ENCODE peak calls at places on chromosomes 4 and X, in ten cellular contexts. One of them, this sample, is unnamed.
A peak's percentile ranks its signal among the peaks of the same experiment; 100 is the strongest.

GRCh38 chr4:174089711-174090110 is 193.8 kb downstream of the FBXO8 start:
- DNase-seq in GM23248: no peak
- DNase-seq in Caco-2: no peak
- DNase-seq in HepG2: no peak
- DNase-seq in thoracic aorta: no peak
- DNase-seq in hepatocyte: no peak
- DNase-seq in CD8-positive, alpha-beta T cell: no peak
- DNase-seq in uterus: no peak
- DNase-seq in NT2/D1: no peak
- DNase-seq in CD8-positive, alpha-beta memory T cell: no peak
- DNase-seq in this sample: no peak

GRCh38 chrX:69501433-69501832 is 2.7 kb upstream of the NALF2 start:
- DNase-seq in thoracic aorta: no peak
- DNase-seq in CD8-positive, alpha-beta memory T cell: no peak
- DNase-seq in GM23248: no peak
- DNase-seq in uterus: no peak
- DNase-seq in NT2/D1: peak; percentile 27
- DNase-seq in hepatocyte: no peak
- DNase-seq in CD8-positive, alpha-beta T cell: no peak
- DNase-seq in Caco-2: peak; percentile 69
- DNase-seq in HepG2: peak; percentile 52
- DNase-seq in this sample: no peak

GRCh38 chr4:104395219-104395618 is 99.5 kb downstream of the CXXC4 start:
- DNase-seq in GM23248: no peak
- DNase-seq in Caco-2: no peak
- DNase-seq in CD8-positive, alpha-beta T cell: no peak
- DNase-seq in hepatocyte: no peak
- DNase-seq in HepG2: no peak
- DNase-seq in CD8-positive, alpha-beta memory T cell: no peak
- DNase-seq in thoracic aorta: no peak
- DNase-seq in uterus: no peak
- DNase-seq in NT2/D1: no peak
- DNase-seq in this sample: no peak

GRCh38 chr4:30769093-30769492 is 48.9 kb downstream of the PCDH7 start:
- DNase-seq in CD8-positive, alpha-beta memory T cell: no peak
- DNase-seq in GM23248: no peak
- DNase-seq in NT2/D1: no peak
- DNase-seq in thoracic aorta: no peak
- DNase-seq in CD8-positive, alpha-beta T cell: no peak
- DNase-seq in HepG2: no peak
- DNase-seq in hepatocyte: no peak
- DNase-seq in Caco-2: no peak
- DNase-seq in uterus: no peak
- DNase-seq in this sample: no peak

GRCh38 chr4:3442959-3443749 is 1.4 kb downstream of the HGFAC start:
- DNase-seq in hepatocyte: peak; percentile 64
- DNase-seq in uterus: peak; percentile 42
- DNase-seq in CD8-positive, alpha-beta T cell: peak; percentile 83
- DNase-seq in HepG2: peak; percentile 39
- DNase-seq in GM23248: peak; percentile 67
- DNase-seq in Caco-2: no peak
- DNase-seq in CD8-positive, alpha-beta memory T cell: peak; percentile 63
- DNase-seq in NT2/D1: peak; percentile 25
- DNase-seq in thoracic aorta: no peak
- DNase-seq in this sample: peak; percentile 5

GRCh38 chr4:158870282-158871049 is 101.6 kb downstream of the FNIP2 start:
- DNase-seq in GM23248: no peak
- DNase-seq in CD8-positive, alpha-beta memory T cell: no peak
- DNase-seq in HepG2: no peak
- DNase-seq in thoracic aorta: no peak
- DNase-seq in Caco-2: no peak
- DNase-seq in uterus: no peak
- DNase-seq in CD8-positive, alpha-beta T cell: no peak
- DNase-seq in hepatocyte: no peak
- DNase-seq in NT2/D1: no peak
- DNase-seq in this sample: no peak

GRCh38 chrX:85244411-85245210 is 820 bp downstream of the ZNF711 start:
- DNase-seq in hepatocyte: peak; percentile 29
- DNase-seq in Caco-2: no peak
- DNase-seq in GM23248: peak; percentile 13
- DNase-seq in CD8-positive, alpha-beta memory T cell: no peak
- DNase-seq in thoracic aorta: no peak
- DNase-seq in HepG2: no peak
- DNase-seq in NT2/D1: no peak
- DNase-seq in CD8-positive, alpha-beta T cell: no peak
- DNase-seq in uterus: no peak
- DNase-seq in this sample: peak; percentile 58

GRCh38 chr4:169975837-169976796 is 50.1 kb downstream of the MFAP3L start:
- DNase-seq in GM23248: peak; percentile 38
- DNase-seq in uterus: no peak
- DNase-seq in HepG2: peak; percentile 53
- DNase-seq in thoracic aorta: no peak
- DNase-seq in CD8-positive, alpha-beta memory T cell: no peak
- DNase-seq in Caco-2: peak; percentile 76
- DNase-seq in hepatocyte: peak; percentile 80
- DNase-seq in CD8-positive, alpha-beta T cell: no peak
- DNase-seq in NT2/D1: no peak
- DNase-seq in this sample: peak; percentile 6

GRCh38 chr4:26083987-26084386 is 170.0 kb downstream of the SMIM20 start:
- DNase-seq in NT2/D1: no peak
- DNase-seq in hepatocyte: peak; percentile 71
- DNase-seq in GM23248: peak; percentile 91
- DNase-seq in CD8-positive, alpha-beta memory T cell: no peak
- DNase-seq in uterus: peak; percentile 28
- DNase-seq in thoracic aorta: no peak
- DNase-seq in Caco-2: no peak
- DNase-seq in HepG2: no peak
- DNase-seq in CD8-positive, alpha-beta T cell: no peak
- DNase-seq in this sample: no peak

GRCh38 chrX:155857561-155857960 is 23.6 kb upstream of the VAMP7 start:
- DNase-seq in thoracic aorta: no peak
- DNase-seq in NT2/D1: no peak
- DNase-seq in CD8-positive, alpha-beta T cell: no peak
- DNase-seq in HepG2: no peak
- DNase-seq in uterus: no peak
- DNase-seq in GM23248: peak; percentile 18
- DNase-seq in CD8-positive, alpha-beta memory T cell: no peak
- DNase-seq in Caco-2: no peak
- DNase-seq in hepatocyte: no peak
- DNase-seq in this sample: peak; percentile 19

GRCh38 chrX:153580700-153581386 is 18.1 kb downstream of the CCNQ start:
- DNase-seq in CD8-positive, alpha-beta T cell: no peak
- DNase-seq in HepG2: peak; percentile 21
- DNase-seq in uterus: no peak
- DNase-seq in CD8-positive, alpha-beta memory T cell: no peak
- DNase-seq in NT2/D1: no peak
- DNase-seq in GM23248: no peak
- DNase-seq in thoracic aorta: no peak
- DNase-seq in Caco-2: no peak
- DNase-seq in hepatocyte: no peak
- DNase-seq in this sample: peak; percentile 79

GRCh38 chrX:10619311-10620015 is 922 bp downstream of the MID1 start:
- DNase-seq in GM23248: peak; percentile 48
- DNase-seq in HepG2: no peak
- DNase-seq in CD8-positive, alpha-beta memory T cell: no peak
- DNase-seq in thoracic aorta: no peak
- DNase-seq in CD8-positive, alpha-beta T cell: no peak
- DNase-seq in uterus: no peak
- DNase-seq in hepatocyte: no peak
- DNase-seq in NT2/D1: no peak
- DNase-seq in Caco-2: no peak
- DNase-seq in this sample: no peak

GRCh38 chrX:120549483-120550452 is 11.0 kb downstream of the CUL4B start:
- DNase-seq in uterus: no peak
- DNase-seq in HepG2: peak; percentile 76
- DNase-seq in CD8-positive, alpha-beta memory T cell: no peak
- DNase-seq in NT2/D1: no peak
- DNase-seq in hepatocyte: peak; percentile 53
- DNase-seq in thoracic aorta: no peak
- DNase-seq in GM23248: peak; percentile 85
- DNase-seq in CD8-positive, alpha-beta T cell: no peak
- DNase-seq in Caco-2: peak; percentile 53
- DNase-seq in this sample: no peak

GRCh38 chr4:168784786-168785461 is 225.1 kb downstream of the CBR4 start:
- DNase-seq in CD8-positive, alpha-beta memory T cell: no peak
- DNase-seq in thoracic aorta: no peak
- DNase-seq in HepG2: no peak
- DNase-seq in hepatocyte: no peak
- DNase-seq in NT2/D1: no peak
- DNase-seq in Caco-2: no peak
- DNase-seq in uterus: no peak
- DNase-seq in GM23248: no peak
- DNase-seq in CD8-positive, alpha-beta T cell: no peak
- DNase-seq in this sample: no peak
- H3K4me3 ChIP-seq in CD8-positive, alpha-beta memory T cell: no peak overlapping the region
- H3K4me3 ChIP-seq in thoracic aorta: peak overlapping the region; percentile 43
- H3K4me3 ChIP-seq in HepG2: no peak overlapping the region
- H3K4me3 ChIP-seq in hepatocyte: no peak overlapping the region
- H3K4me3 ChIP-seq in NT2/D1: no peak overlapping the region
- H3K4me3 ChIP-seq in Caco-2: no peak overlapping the region
- H3K4me3 ChIP-seq in uterus: no peak overlapping the region
- H3K4me3 ChIP-seq in GM23248: no peak overlapping the region
- H3K4me3 ChIP-seq in CD8-positive, alpha-beta T cell: no peak overlapping the region
- H3K4me3 ChIP-seq in this sample: no peak overlapping the region

GRCh38 chrX:135433531-135434257 is 11.9 kb downstream of the SMIM10L2A start:
- DNase-seq in GM23248: no peak
- DNase-seq in HepG2: no peak
- DNase-seq in CD8-positive, alpha-beta memory T cell: no peak
- DNase-seq in hepatocyte: no peak
- DNase-seq in uterus: no peak
- DNase-seq in CD8-positive, alpha-beta T cell: no peak
- DNase-seq in Caco-2: no peak
- DNase-seq in NT2/D1: no peak
- DNase-seq in thoracic aorta: no peak
- DNase-seq in this sample: no peak
- H3K9me3 ChIP-seq in GM23248: no peaks in the 10 kb centered on the region
- H3K9me3 ChIP-seq in HepG2: no peaks in the 10 kb centered on the region
- H3K9me3 ChIP-seq in CD8-positive, alpha-beta memory T cell: no peaks in the 10 kb centered on the region
- H3K9me3 ChIP-seq in hepatocyte: no peaks in the 10 kb centered on the region
- H3K9me3 ChIP-seq in uterus: no peaks in the 10 kb centered on the region
- H3K9me3 ChIP-seq in CD8-positive, alpha-beta T cell: no peaks in the 10 kb centered on the region
- H3K9me3 ChIP-seq in Caco-2: no peaks in the 10 kb centered on the region
- H3K9me3 ChIP-seq in NT2/D1: no peaks in the 10 kb centered on the region
- H3K9me3 ChIP-seq in thoracic aorta: no peaks in the 10 kb centered on the region
- H3K9me3 ChIP-seq in this sample: no peaks in the 10 kb centered on the region

DNA sequence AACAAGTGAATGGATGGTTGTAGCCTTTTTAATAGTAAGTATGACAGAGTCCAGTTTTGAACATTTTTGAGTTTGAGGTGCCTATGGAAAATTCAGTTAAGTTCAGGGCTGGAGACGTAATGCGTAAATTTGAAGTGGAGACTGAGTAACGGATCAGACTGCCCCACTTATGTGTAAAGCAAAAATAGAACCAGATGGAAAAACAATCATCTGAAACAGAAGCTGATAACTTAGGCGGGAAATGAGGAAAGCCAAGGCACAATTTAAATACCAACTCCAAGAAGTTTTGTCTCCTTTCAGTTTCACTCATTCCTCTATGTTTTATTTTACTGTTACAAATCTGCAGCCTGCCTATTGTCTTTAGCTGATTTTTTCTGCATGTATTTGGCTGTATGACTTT is 1.2 kb downstream of the SGCB start:
- DNase-seq in CD8-positive, alpha-beta memory T cell: no peak
- DNase-seq in GM23248: peak; percentile 31
- DNase-seq in thoracic aorta: no peak
- DNase-seq in HepG2: no peak
- DNase-seq in uterus: no peak
- DNase-seq in Caco-2: no peak
- DNase-seq in hepatocyte: no peak
- DNase-seq in NT2/D1: no peak
- DNase-seq in CD8-positive, alpha-beta T cell: no peak
- DNase-seq in this sample: no peak
- H3K4me3 ChIP-seq in CD8-positive, alpha-beta memory T cell: no peak overlapping the region
- H3K4me3 ChIP-seq in GM23248: peak overlapping the region; percentile 89
- H3K4me3 ChIP-seq in thoracic aorta: peak overlapping the region; percentile 81
- H3K4me3 ChIP-seq in HepG2: peak overlapping the region; percentile 77
- H3K4me3 ChIP-seq in uterus: peak overlapping the region; percentile 73
- H3K4me3 ChIP-seq in Caco-2: no peak overlapping the region
- H3K4me3 ChIP-seq in hepatocyte: peak overlapping the region; percentile 96
- H3K4me3 ChIP-seq in NT2/D1: no peak overlapping the region
- H3K4me3 ChIP-seq in CD8-positive, alpha-beta T cell: no peak overlapping the region
- H3K4me3 ChIP-seq in this sample: peak overlapping the region; percentile 64

GRCh38 chrX:48726596-48726995 is 30.1 kb downstream of the SUV39H1 start:
- DNase-seq in hepatocyte: no peak
- DNase-seq in thoracic aorta: no peak
- DNase-seq in NT2/D1: no peak
- DNase-seq in HepG2: no peak
- DNase-seq in Caco-2: no peak
- DNase-seq in GM23248: no peak
- DNase-seq in CD8-positive, alpha-beta memory T cell: no peak
- DNase-seq in CD8-positive, alpha-beta T cell: no peak
- DNase-seq in uterus: no peak
- DNase-seq in this sample: no peak
- H3K9me3 ChIP-seq in hepatocyte: no peaks in the 10 kb centered on the region
- H3K9me3 ChIP-seq in thoracic aorta: no peaks in the 10 kb centered on the region
- H3K9me3 ChIP-seq in NT2/D1: peaks cover 5% of the 10 kb centered on the region
- H3K9me3 ChIP-seq in HepG2: no peaks in the 10 kb centered on the region
- H3K9me3 ChIP-seq in Caco-2: no peaks in the 10 kb centered on the region
- H3K9me3 ChIP-seq in GM23248: no peaks in the 10 kb centered on the region
- H3K9me3 ChIP-seq in CD8-positive, alpha-beta memory T cell: no peaks in the 10 kb centered on the region
- H3K9me3 ChIP-seq in CD8-positive, alpha-beta T cell: peaks cover 8% of the 10 kb centered on the region
- H3K9me3 ChIP-seq in uterus: no peaks in the 10 kb centered on the region
- H3K9me3 ChIP-seq in this sample: no peaks in the 10 kb centered on the region

This sample was measured in HAP-1.